ENCODE peak calls at places on chromosomes 4 and X, in eight cellular contexts. L is nucleus accumbens, Z is fibroblast of lung, A is stromal cell of bone marrow, U is occipital lobe, E is NCI-H1105, V is OCI-LY7, K is GM10248. O is an unnamed sample.

GRCh38 chr4:10461091-10461849 is 4.0 kb upstream of the ZNF518B start:
- DNase-seq in L (no peak), Z (peak; percentile 53), A (no peak), U (no peak), E (no peak), V (peak; percentile 70), K (peak; percentile 91), O (peak; percentile 51)

GRCh38 chr4:162349395-162349794 is 185.6 kb upstream of the FSTL5 start:
- DNase-seq in L (no peak), Z (no peak), A (no peak), U (no peak), E (no peak), V (no peak), K (no peak), O (no peak)

GRCh38 chrX:124395145-124395858 is 48.9 kb downstream of the SH2D1A start:
- DNase-seq in L (no peak), Z (no peak), A (no peak), U (no peak), E (no peak), V (peak; percentile 85), K (no peak), O (no peak)

GRCh38 chr4:187480146-187481145 is 515.1 kb upstream of the ZFP42 start:
- DNase-seq in L (no peak), Z (peak; percentile 39), A (peak; percentile 34), U (no peak), E (no peak), V (no peak), K (no peak), O (no peak)

GRCh38 chr4:28009541-28009940 is 1148.9 kb downstream of the STIM2 start:
- DNase-seq in L (no peak), Z (no peak), A (no peak), U (no peak), E (no peak), V (no peak), K (no peak), O (no peak)

GRCh38 chr4:157423526-157424020 is 203.0 kb downstream of the GRIA2 start:
- DNase-seq in L (no peak), Z (no peak), A (no peak), U (no peak), E (no peak), V (no peak), K (no peak), O (no peak)

GRCh38 chrX:39753296-39753996 is 344.3 kb downstream of the BCOR start:
- DNase-seq in L (no peak), Z (peak; percentile 66), A (no peak), U (no peak), E (no peak), V (no peak), K (no peak), O (no peak)

GRCh38 chr4:7381890-7382633 is 52.7 kb downstream of the PSAPL1 start:
- DNase-seq in L (no peak), Z (no peak), A (no peak), U (no peak), E (no peak), V (no peak), K (no peak), O (no peak)

GRCh38 chr4:158513246-158513645 is 8.4 kb upstream of the RXFP1 start:
- DNase-seq in L (no peak), Z (no peak), A (no peak), U (no peak), E (no peak), V (no peak), K (no peak), O (no peak)

GRCh38 chr4:48073567-48074103 is 57.1 kb downstream of the NIPAL1 start:
- DNase-seq in L (no peak), Z (peak; percentile 45), A (no peak), U (no peak), E (no peak), V (no peak), K (no peak), O (no peak)

GRCh38 chr4:106430797-106431196 is 62.2 kb upstream of the GIMD1 start:
- DNase-seq in L (no peak), Z (no peak), A (no peak), U (no peak), E (no peak), V (no peak), K (no peak), O (no peak)

GRCh38 chr4:140996757-140997156 is 136.5 kb downstream of the RNF150 start:
- DNase-seq in L (no peak), Z (peak; percentile 98), A (peak; percentile 36), U (no peak), E (no peak), V (no peak), K (no peak), O (no peak)

GRCh38 chrX:39848900-39849299 is 248.9 kb downstream of the BCOR start:
- DNase-seq in L (no peak), Z (peak; percentile 87), A (no peak), U (no peak), E (no peak), V (no peak), K (no peak), O (no peak)

GRCh38 chrX:2801223-2801622 is 27.5 kb upstream of the GYG2 start:
- DNase-seq in L (no peak), Z (no peak), A (no peak), U (no peak), E (no peak), V (no peak), K (no peak), O (no peak)

GRCh38 chrX:41870719-41871151 is 52.6 kb downstream of the CASK start:
- DNase-seq in L (no peak), Z (no peak), A (no peak), U (no peak), E (no peak), V (no peak), K (no peak), O (no peak)

GRCh38 chrX:84188320-84188834 is 378 bp upstream of the RPS6KA6 start:
- DNase-seq in L (peak; percentile 27), Z (peak; percentile 60), A (no peak), U (peak; percentile 25), E (peak; percentile 65), V (no peak), K (peak; percentile 34), O (peak; percentile 35)

GRCh38 chrX:2474280-2474962 is 26.4 kb downstream of the DHRSX start:
- DNase-seq in L (no peak), Z (no peak), A (no peak), U (no peak), E (no peak), V (no peak), K (no peak), O (no peak)

GRCh38 chr4:3042226-3042625 is 32.1 kb downstream of the HTT-AS start:
- DNase-seq in L (no peak), Z (no peak), A (no peak), U (no peak), E (no peak), V (no peak), K (no peak), O (no peak)

GRCh38 chrX:40006025-40007017 is 91.4 kb downstream of the BCOR start:
- DNase-seq in L (no peak), Z (peak; percentile 16), A (no peak), U (no peak), E (no peak), V (no peak), K (no peak), O (no peak)

GRCh38 chr4:127604949-127605709 is 27.6 kb upstream of the INTU start:
- DNase-seq in L (no peak), Z (peak; percentile 22), A (peak; percentile 19), U (no peak), E (no peak), V (peak; percentile 30), K (no peak), O (peak; percentile 33)

GRCh38 chr4:48269861-48270515 is 350 bp upstream of the TEC start:
- DNase-seq in L (peak; percentile 7), Z (peak; percentile 72), A (peak; percentile 61), U (peak; percentile 46), E (no peak), V (peak; percentile 79), K (peak; percentile 98), O (peak; percentile 66)

GRCh38 chr4:88320780-88321373 is 36.5 kb upstream of the PPM1K start:
- DNase-seq in L (no peak), Z (peak; percentile 66), A (no peak), U (no peak), E (no peak), V (peak; percentile 89), K (peak; percentile 73), O (peak; percentile 13)

GRCh38 chr4:185383451-185383850 is 12.3 kb downstream of the LRP2BP start:
- DNase-seq in L (no peak), Z (no peak), A (no peak), U (no peak), E (no peak), V (no peak), K (no peak), O (no peak)

GRCh38 chr4:159649237-159649636 is 546.4 kb downstream of the RAPGEF2 start:
- DNase-seq in L (no peak), Z (no peak), A (no peak), U (no peak), E (no peak), V (no peak), K (no peak), O (no peak)

GRCh38 chrX:20306668-20307067 is 40.0 kb upstream of the RPS6KA3 start:
- DNase-seq in L (no peak), Z (no peak), A (no peak), U (no peak), E (no peak), V (no peak), K (no peak), O (no peak)

GRCh38 chrX:148620023-148620422 is 119.6 kb downstream of the AFF2 start:
- DNase-seq in L (no peak), Z (peak; percentile 56), A (no peak), U (no peak), E (no peak), V (no peak), K (no peak), O (no peak)

GRCh38 chr4:150950657-150951056 is 64.4 kb downstream of the LRBA start:
- DNase-seq in L (no peak), Z (peak; percentile 27), A (no peak), U (no peak), E (no peak), V (no peak), K (no peak), O (no peak)

GRCh38 chr4:133394971-133395627 is 246.0 kb downstream of the PCDH10 start:
- DNase-seq in L (no peak), Z (no peak), A (no peak), U (no peak), E (no peak), V (no peak), K (no peak), O (no peak)

GRCh38 chrX:151996329-151996728 is 21.9 kb upstream of the GABRE start:
- DNase-seq in L (no peak), Z (no peak), A (no peak), U (no peak), E (no peak), V (no peak), K (no peak), O (no peak)

GRCh38 chr4:183987529-183987946 is 82.4 kb downstream of the STOX2 start:
- DNase-seq in L (peak; percentile 67), Z (peak; percentile 91), A (peak; percentile 72), U (peak; percentile 73), E (peak; percentile 39), V (no peak), K (no peak), O (no peak)

GRCh38 chr4:76951333-76952033 is 1.9 kb downstream of the SEPTIN11 start:
- DNase-seq in L (no peak), Z (peak; percentile 40), A (no peak), U (no peak), E (no peak), V (no peak), K (no peak), O (no peak)

GRCh38 chr4:153126137-153126536 is 78.1 kb upstream of the TRIM2 start:
- DNase-seq in L (no peak), Z (peak; percentile 33), A (no peak), U (no peak), E (no peak), V (no peak), K (no peak), O (no peak)

GRCh38 chrX:108772549-108772948 is 36.2 kb upstream of the IRS4 start:
- DNase-seq in L (no peak), Z (no peak), A (no peak), U (no peak), E (no peak), V (no peak), K (no peak), O (no peak)

GRCh38 chrX:18722500-18723071 is 15.1 kb downstream of the PPEF1 start:
- DNase-seq in L (no peak), Z (no peak), A (no peak), U (no peak), E (no peak), V (no peak), K (no peak), O (no peak)

O was measured in NT2/D1.